ENCODE peak calls at places on chromosomes 13 and 19, in ten cellular contexts. W is PC-9; J is lower lobe of right lung; L is OCI-LY7; A is RWPE2; E is psoas muscle; T is CD4-positive, alpha-beta memory T cell; Q is SK-N-SH; B is K562; G is heart right ventricle. Z is an unnamed sample.
A peak's percentile ranks its signal among the peaks of the same experiment; 100 is the strongest.

GRCh38 chr19:7676854-7677253 is at the start of gene MCEMP1:
- DNase-seq in W (no peak), G (no peak), A (no peak), T (no peak), J (peak; percentile 82), E (no peak), Q (no peak), L (no peak), B (no peak), Z (no peak)

GRCh38 chr19:54947381-54947780 is at the start of gene NLRP7:
- DNase-seq in W (no peak), J (no peak), G (no peak), E (no peak), T (no peak), A (no peak), Q (no peak), L (no peak), B (no peak), Z (no peak)

GRCh38 chr19:39970424-39970673 is 616 bp upstream of the PSMC4 start:
- DNase-seq in B (peak; percentile 17), W (no peak), G (no peak), Q (no peak), A (no peak), E (no peak), T (no peak), J (no peak), L (no peak), Z (no peak)

GRCh38 chr19:39870171-39870971 is 24.2 kb upstream of the FBL start:
- DNase-seq in B (no peak), T (no peak), Q (no peak), A (no peak), G (no peak), E (no peak), J (no peak), L (no peak), W (no peak), Z (no peak)

GRCh38 chr19:52007436-52007804 is 591 bp downstream of the ZNF615 start:
- DNase-seq in B (no peak), T (no peak), J (no peak), W (no peak), G (no peak), L (no peak), Q (peak; percentile 38), E (no peak), A (no peak), Z (no peak)

GRCh38 chr13:21638319-21639282 is 32.3 kb upstream of the FGF9 start:
- DNase-seq in L (peak; percentile 40), W (no peak), Q (peak; percentile 29), A (no peak), J (no peak), B (peak; percentile 20), E (no peak), T (peak; percentile 47), G (no peak), Z (no peak)

GRCh38 chr19:41175825-41176734 is 16.9 kb upstream of the CYP2S1 start:
- DNase-seq in Q (no peak), T (peak; percentile 23), W (peak; percentile 95), B (no peak), G (no peak), A (peak; percentile 77), L (peak; percentile 24), E (no peak), J (peak; percentile 83), Z (peak; percentile 81)

GRCh38 chr19:46000497-46001246 is 5.4 kb downstream of the CCDC61 start:
- DNase-seq in L (peak; percentile 81), B (peak; percentile 88), G (no peak), J (peak; percentile 75), E (peak; percentile 41), Q (peak; percentile 95), W (no peak), T (peak; percentile 65), A (no peak), Z (no peak)

GRCh38 chr19:40717325-40717879 is 490 bp downstream of the ITPKC start:
- DNase-seq in J (no peak), W (peak; percentile 38), Q (no peak), E (no peak), T (no peak), G (peak; percentile 40), A (no peak), L (no peak), B (peak; percentile 23), Z (no peak)

GRCh38 chr13:64154514-64154913 is 2738.9 kb upstream of the PCDH20 start:
- DNase-seq in G (no peak), L (no peak), E (no peak), Q (peak; percentile 4), J (no peak), A (no peak), T (no peak), B (no peak), W (no peak), Z (no peak)

DNA sequence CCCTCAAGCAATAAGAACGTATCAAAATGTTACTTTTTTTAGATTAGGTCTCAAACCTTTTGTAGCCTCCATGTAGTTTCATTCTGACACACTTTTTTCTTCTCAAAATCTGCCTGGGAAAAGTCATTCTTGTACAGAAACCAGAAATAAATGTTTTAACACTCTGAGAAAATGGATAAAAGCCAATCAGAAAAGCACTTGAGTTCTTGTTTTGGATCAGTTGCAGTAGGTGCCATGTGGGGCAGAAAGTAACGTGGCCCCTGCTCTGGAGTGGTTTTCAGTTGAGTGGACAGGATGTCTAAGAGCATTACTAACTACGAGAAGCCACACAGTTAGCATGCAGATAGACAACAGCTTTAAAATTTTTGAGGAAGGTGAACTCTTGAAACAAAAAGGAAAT is 19.1 kb downstream of the GPR183 start:
- DNase-seq in G (no peak), J (no peak), E (no peak), L (no peak), B (no peak), A (no peak), T (no peak), Q (no peak), W (no peak), Z (no peak)
- H3K4me1 ChIP-seq in G (peaks cover 80% of the 10 kb centered on the region), J (peaks cover 34% of the 10 kb centered on the region), E (peaks cover 26% of the 10 kb centered on the region), L (peaks cover 5% of the 10 kb centered on the region), B (no peaks in the 10 kb centered on the region), A (no peaks in the 10 kb centered on the region), T (peaks cover 95% of the 10 kb centered on the region), Q (peaks cover under 1% of the 10 kb centered on the region), W (peaks cover 6% of the 10 kb centered on the region), Z (peaks cover 2% of the 10 kb centered on the region)

GRCh38 chr19:15421136-15421535 is 2.3 kb upstream of the AKAP8L start:
- DNase-seq in B (no peak), A (no peak), Q (no peak), E (no peak), L (no peak), J (no peak), W (no peak), G (no peak), T (no peak), Z (no peak)

GRCh38 chr19:15419413-15420025 is 731 bp upstream of the AKAP8L start:
- DNase-seq in W (no peak), E (no peak), J (no peak), L (no peak), B (no peak), A (no peak), Q (no peak), G (no peak), T (no peak), Z (no peak)

GRCh38 chr19:15418112-15418587 is 638 bp downstream of the AKAP8L start:
- DNase-seq in A (no peak), W (no peak), J (no peak), G (peak; percentile 37), B (peak; percentile 37), L (no peak), E (no peak), Q (peak; percentile 54), T (no peak), Z (no peak)

GRCh38 chr19:15417699-15418098 is 1.1 kb downstream of the AKAP8L start:
- DNase-seq in E (no peak), Q (no peak), T (no peak), J (no peak), B (no peak), L (peak; percentile 5), G (no peak), W (no peak), A (no peak), Z (no peak)

GRCh38 chr19:15418588-15419412 is at the start of gene AKAP8L:
- DNase-seq in E (peak; percentile 98), G (peak; percentile 100), T (peak; percentile 99), B (peak; percentile 100), L (peak; percentile 100), W (peak; percentile 100), J (peak; percentile 98), A (peak; percentile 99), Q (peak; percentile 97), Z (peak; percentile 99)
- H3K27ac ChIP-seq in E (peak within 1 kb of the TSS; percentile 93), G (peak within 1 kb of the TSS; percentile 91), T (peak within 1 kb of the TSS; percentile 77), B (peak within 1 kb of the TSS; percentile 79), L (peak within 1 kb of the TSS; percentile 69), W (peak within 1 kb of the TSS; percentile 39), J (peak within 1 kb of the TSS; percentile 94), A (peak within 1 kb of the TSS; percentile 51), Q (peak within 1 kb of the TSS; percentile 89), Z (peak within 1 kb of the TSS; percentile 93)

GRCh38 chr13:27622102-27622820 is 569 bp downstream of the POLR1D start:
- DNase-seq in W (no peak), B (no peak), L (peak; percentile 40), E (no peak), J (no peak), A (no peak), T (no peak), Q (peak; percentile 11), G (no peak), Z (no peak)

GRCh38 chr13:27621366-27622101 is at the start of gene POLR1D:
- DNase-seq in L (peak; percentile 89), T (peak; percentile 87), B (peak; percentile 86), A (peak; percentile 87), J (peak; percentile 90), Q (peak; percentile 91), G (peak; percentile 80), W (peak; percentile 78), E (peak; percentile 77), Z (peak; percentile 91)

GRCh38 chr13:27621116-27621365 is 651 bp upstream of the POLR1D start:
- DNase-seq in E (no peak), L (no peak), T (no peak), G (no peak), J (no peak), A (no peak), B (no peak), Q (no peak), W (no peak), Z (no peak)

GRCh38 chr13:27624071-27624470 is 2.4 kb downstream of the POLR1D start:
- DNase-seq in J (no peak), L (no peak), A (no peak), Q (no peak), E (no peak), W (no peak), G (no peak), T (no peak), B (no peak), Z (no peak)

DNA sequence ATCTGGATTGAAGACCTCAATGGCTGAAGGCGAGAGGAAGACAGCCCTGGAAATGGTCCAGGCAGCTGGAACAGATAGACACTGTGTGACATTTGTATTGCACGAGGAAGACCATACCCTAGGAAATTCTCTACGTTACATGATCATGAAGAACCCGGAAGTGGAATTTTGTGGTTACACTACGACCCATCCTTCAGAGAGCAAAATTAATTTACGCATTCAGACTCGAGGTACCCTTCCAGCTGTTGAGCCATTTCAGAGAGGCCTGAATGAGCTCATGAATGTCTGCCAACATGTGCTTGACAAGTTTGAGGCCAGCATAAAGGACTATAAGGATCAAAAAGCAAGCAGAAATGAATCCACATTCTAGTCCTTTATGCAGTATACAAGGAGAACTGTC is 1.2 kb downstream of the POLR1D start:
- DNase-seq in B (no peak), E (no peak), J (no peak), L (peak; percentile 12), T (no peak), A (no peak), Q (no peak), G (no peak), W (no peak), Z (no peak)
- H3K36me3 ChIP-seq in B (peaks cover 37% of the 10 kb centered on the region), E (peaks cover 23% of the 10 kb centered on the region), J (peaks cover 5% of the 10 kb centered on the region), L (peaks cover 54% of the 10 kb centered on the region), T (peaks cover 9% of the 10 kb centered on the region), A (peaks cover 38% of the 10 kb centered on the region), Q (peaks cover 31% of the 10 kb centered on the region), G (no peaks in the 10 kb centered on the region), W (peaks cover 35% of the 10 kb centered on the region), Z (no peaks in the 10 kb centered on the region)

GRCh38 chr19:1275260-1275975 is at the start of gene FAM174C:
- DNase-seq in W (peak; percentile 84), Q (peak; percentile 97), L (peak; percentile 98), J (peak; percentile 97), T (peak; percentile 97), A (peak; percentile 94), B (peak; percentile 96), E (peak; percentile 97), G (peak; percentile 96), Z (peak; percentile 98)
- H3K4me1 ChIP-seq in W (peaks cover 27% of the 10 kb centered on the region), Q (peaks cover 28% of the 10 kb centered on the region), L (peaks cover 55% of the 10 kb centered on the region), J (peaks cover 69% of the 10 kb centered on the region), T (peaks cover 61% of the 10 kb centered on the region), A (peaks cover 4% of the 10 kb centered on the region), B (peaks cover 94% of the 10 kb centered on the region), E (peaks cover 56% of the 10 kb centered on the region), G (peaks cover 58% of the 10 kb centered on the region), Z (no peaks in the 10 kb centered on the region)